ENCODE peak calls at places on chromosomes 12 and 14, in six cellular contexts. O, R, C, M, T and Y are unnamed samples. For H3K36me3 and H3K9me3, the result is how much of the 10 kb centered on the place peaks cover.

GRCh38 chr14:34227834-34228662 is 234.0 kb downstream of the SPTSSA start:
- DNase-seq in O (peak), R (no peak), C (peak), M (peak), T (peak), Y (peak)

GRCh38 chr12:78392918-78393317 is 471.7 kb upstream of the SYT1 start:
- DNase-seq in O (no peak), R (no peak), C (no peak), M (peak), T (no peak), Y (no peak)

GRCh38 chr14:76236172-76237130 is 84.7 kb downstream of the GPATCH2L start:
- DNase-seq in O (no peak), R (peak), C (no peak), M (no peak), T (no peak), Y (no peak)

GRCh38 chr12:52038447-52038846 is 12.8 kb upstream of the NR4A1 start:
- DNase-seq in O (no peak), R (no peak), C (no peak), M (no peak), T (no peak), Y (no peak)

GRCh38 chr12:104846056-104846762 is 111.9 kb downstream of the SLC41A2 start:
- DNase-seq in O (no peak), R (no peak), C (no peak), M (no peak), T (no peak), Y (no peak)

GRCh38 chr12:79381246-79382208 is 309.2 kb downstream of the PAWR start:
- DNase-seq in O (no peak), R (no peak), C (no peak), M (no peak), T (no peak), Y (no peak)

GRCh38 chr12:3520711-3521110 is 29.7 kb downstream of the PRMT8 start:
- DNase-seq in O (no peak), R (no peak), C (no peak), M (no peak), T (no peak), Y (no peak)

GRCh38 chr14:52922656-52923055 is 28.2 kb downstream of the FERMT2 start:
- DNase-seq in O (no peak), R (no peak), C (no peak), M (no peak), T (no peak), Y (no peak)

GRCh38 chr14:38409081-38409705 is 153.3 kb upstream of the CLEC14A start:
- DNase-seq in O (no peak), R (no peak), C (no peak), M (no peak), T (no peak), Y (no peak)

GRCh38 chr14:95077380-95077779 is 79.9 kb downstream of the DICER1 start:
- DNase-seq in O (no peak), R (no peak), C (no peak), M (no peak), T (no peak), Y (no peak)

GRCh38 chr12:51122844-51123243 is 39.4 kb upstream of the CSRNP2 start:
- DNase-seq in O (no peak), R (no peak), C (no peak), M (no peak), T (no peak), Y (no peak)

GRCh38 chr12:124795081-124795948 is 68.3 kb downstream of the SCARB1 start:
- DNase-seq in O (no peak), R (no peak), C (no peak), M (no peak), T (no peak), Y (no peak)
- H3K36me3 ChIP-seq in O (under half), R (under half), C (under half), M (under half), T (half or more), Y (under half)

GRCh38 chr12:132966676-132967415 is 10.7 kb upstream of the ZNF605 start:
- DNase-seq in O (no peak), R (no peak), C (no peak), M (no peak), T (no peak), Y (no peak)
- H3K9me3 ChIP-seq in O (under half), R (under half), C (under half), M (under half), T (under half), Y (under half)

GRCh38 chr14:69673099-69673498 is 61.7 kb downstream of the SUSD6 start:
- DNase-seq in O (no peak), R (no peak), C (no peak), M (no peak), T (no peak), Y (no peak)

GRCh38 chr14:69669375-69669774 is 58.0 kb downstream of the SUSD6 start:
- DNase-seq in O (no peak), R (no peak), C (no peak), M (no peak), T (no peak), Y (no peak)

GRCh38 chr14:69670093-69670492 is 58.7 kb downstream of the SUSD6 start:
- DNase-seq in O (no peak), R (no peak), C (no peak), M (no peak), T (no peak), Y (no peak)

GRCh38 chr14:69672372-69672771 is 61.0 kb downstream of the SUSD6 start:
- DNase-seq in O (no peak), R (no peak), C (no peak), M (no peak), T (no peak), Y (no peak)

DNA sequence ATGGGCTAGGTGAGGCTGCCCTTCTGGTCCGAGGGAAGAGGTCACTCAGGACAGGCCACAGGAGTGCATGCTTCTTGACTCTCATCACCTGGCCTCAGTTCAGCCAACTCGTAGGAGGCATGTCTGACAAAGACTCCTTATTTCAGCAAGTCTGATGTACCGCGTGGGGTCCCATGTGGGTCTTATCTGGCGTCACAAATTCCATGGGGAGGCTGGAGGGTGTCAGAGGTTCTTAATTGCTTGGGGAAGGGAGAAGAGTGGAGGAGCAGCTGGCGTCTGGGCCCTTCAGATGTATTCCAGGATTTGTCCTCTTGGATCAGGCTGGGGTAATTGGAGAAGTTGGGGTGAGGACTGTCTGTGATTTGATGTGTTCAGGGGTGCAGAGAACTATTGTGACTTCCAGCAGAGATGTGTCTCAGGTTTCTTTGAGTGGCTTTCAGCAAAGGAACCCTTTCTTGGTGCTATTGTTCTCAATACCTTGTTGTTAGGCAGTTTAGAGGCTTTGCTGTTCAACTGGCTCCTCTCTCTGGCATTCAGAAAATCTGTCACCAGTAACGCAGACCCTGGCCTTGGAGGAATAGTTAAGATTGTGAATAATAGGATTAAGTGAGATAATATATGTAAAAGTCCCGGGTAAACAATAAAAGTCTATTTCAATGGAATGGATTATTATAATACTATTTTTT is 60.1 kb downstream of the SUSD6 start:
- DNase-seq in O (no peak), R (no peak), C (no peak), M (no peak), T (no peak), Y (no peak)
- H3K27ac ChIP-seq in O (no peak), R (no peak), C (no peak), M (no peak), T (no peak), Y (no peak)

GRCh38 chr12:118050972-118051910 is 9.7 kb downstream of the WSB2 start:
- DNase-seq in O (no peak), R (no peak), C (no peak), M (no peak), T (no peak), Y (no peak)
- H3K36me3 ChIP-seq in O (under half), R (under half), C (under half), M (under half), T (under half), Y (under half)

GRCh38 chr14:21941885-21942284 is 268.3 kb upstream of the OR4E1 start:
- DNase-seq in O (no peak), R (no peak), C (no peak), M (no peak), T (no peak), Y (no peak)
- H3K9me3 ChIP-seq in O (under half), R (under half), C (under half), M (under half), T (under half), Y (under half)

DNA sequence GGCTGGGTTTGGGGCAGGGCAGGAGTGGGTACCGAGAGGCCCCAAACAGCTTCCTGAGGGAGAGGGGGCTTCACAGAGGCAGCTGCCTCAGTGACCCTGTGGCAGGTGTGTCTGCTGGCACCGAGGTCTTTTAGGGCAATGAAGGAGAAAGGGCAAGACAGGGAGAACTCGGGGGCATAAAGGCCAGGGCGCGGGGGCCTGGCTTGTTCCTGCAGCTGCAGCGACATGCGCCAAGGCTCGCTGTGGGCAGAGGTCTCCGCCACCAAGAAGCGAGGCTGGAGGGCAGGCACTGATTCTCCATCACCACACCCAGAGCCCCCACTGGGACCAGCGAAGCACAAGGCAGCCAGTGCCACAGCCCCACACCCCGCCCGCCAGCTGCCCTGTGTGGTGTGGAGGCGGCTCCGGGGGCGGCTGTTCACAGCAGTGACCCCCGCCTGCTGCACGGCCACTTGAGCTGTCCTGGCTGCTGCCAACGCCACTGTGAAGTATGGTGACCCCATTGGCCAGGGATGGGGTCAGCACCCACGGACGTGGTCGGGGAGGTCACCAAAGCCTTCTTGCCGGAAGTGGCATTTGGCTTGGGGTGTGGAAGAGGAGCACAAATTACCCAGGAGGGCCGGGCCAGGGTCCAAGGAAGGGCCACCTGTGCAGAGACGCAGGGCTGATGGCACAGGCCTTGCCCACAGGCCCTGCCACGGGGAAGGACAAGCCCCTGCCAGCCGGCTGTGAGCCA is 16.4 kb downstream of the BAG5 start:
- DNase-seq in O (peak), R (no peak), C (no peak), M (no peak), T (no peak), Y (no peak)
- H3K27ac ChIP-seq in O (no peak), R (no peak), C (no peak), M (no peak), T (no peak), Y (no peak)

GRCh38 chr14:21415329-21415728 is 31.5 kb upstream of the SUPT16H start:
- DNase-seq in O (no peak), R (no peak), C (no peak), M (no peak), T (no peak), Y (no peak)

GRCh38 chr14:21419528-21419927 is 35.7 kb upstream of the SUPT16H start:
- DNase-seq in O (no peak), R (no peak), C (no peak), M (no peak), T (no peak), Y (no peak)

DNA sequence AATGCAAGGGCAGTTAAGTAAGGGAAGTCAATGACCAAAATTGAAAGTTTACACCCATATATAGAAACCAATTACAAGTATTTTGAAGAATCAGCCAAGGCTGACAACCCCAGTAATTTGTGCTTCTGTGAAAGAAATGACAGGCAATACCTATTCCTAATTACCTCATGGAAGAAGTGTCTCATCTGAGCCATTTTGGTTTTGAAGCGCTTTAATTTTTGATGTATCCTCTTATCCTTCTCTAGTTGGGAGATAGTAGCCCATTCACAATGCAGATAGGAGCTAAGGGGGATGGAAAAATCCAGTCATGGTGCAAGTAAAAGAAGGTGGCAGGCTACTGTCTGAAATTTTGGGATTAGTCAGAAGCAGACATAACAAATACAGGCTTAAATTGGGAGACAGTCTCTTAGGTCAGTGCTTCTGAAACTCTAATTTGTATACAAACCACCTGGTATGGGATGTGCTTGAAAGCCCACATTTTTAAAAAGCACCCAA is 30.4 kb upstream of the SUPT16H start:
- DNase-seq in O (no peak), R (peak), C (no peak), M (no peak), T (no peak), Y (no peak)
- H3K36me3 ChIP-seq in O (half or more), R (under half), C (half or more), M (under half), T (half or more), Y (under half)